ENCODE peak calls at places on chromosomes 6 and 20, in ten cellular contexts. S is GM13977, R is choroid plexus epithelial cell, K is WTC11, G is cardiac fibroblast, V is HCT116, F is fibroblast of mammary gland, D is nephron progenitor cell, Q is AG09319, O is right lobe of liver. A is an unnamed sample.

GRCh38 chr6:149484733-149485700 is at the start of gene ZC3H12D:
- DNase-seq in K (no peak), F (peak; percentile 37), S (peak; percentile 61), R (peak; percentile 86), V (peak; percentile 38), Q (no peak), G (peak; percentile 15), O (peak; percentile 40), D (no peak), A (peak; percentile 92)

GRCh38 chr6:1190361-1190760 is 121.5 kb upstream of the FOXQ1 start:
- DNase-seq in O (peak; percentile 34), F (peak; percentile 89), V (no peak), Q (peak; percentile 73), D (peak; percentile 33), S (no peak), G (peak; percentile 36), R (peak; percentile 94), K (no peak), A (no peak)

GRCh38 chr6:159691133-159691962 is 1.7 kb downstream of the SOD2 start:
- DNase-seq in D (no peak), S (peak; percentile 65), O (no peak), V (peak; percentile 55), R (peak; percentile 96), G (peak; percentile 97), Q (peak; percentile 82), F (peak; percentile 92), K (no peak), A (peak; percentile 20)

GRCh38 chr6:49151957-49152356 is 311.1 kb downstream of the MMUT start:
- DNase-seq in F (no peak), D (no peak), V (no peak), O (no peak), Q (no peak), R (peak; percentile 17), S (no peak), K (no peak), G (no peak), A (no peak)

GRCh38 chr6:73694711-73695411 is 1.1 kb upstream of the CD109 start:
- DNase-seq in O (no peak), S (no peak), D (no peak), V (no peak), F (peak; percentile 83), Q (no peak), K (no peak), G (peak; percentile 54), R (peak; percentile 57), A (no peak)

GRCh38 chr6:13788820-13789219 is 25.5 kb downstream of the MCUR1 start:
- DNase-seq in S (no peak), Q (no peak), K (no peak), V (no peak), D (no peak), G (no peak), O (no peak), F (no peak), R (no peak), A (peak; percentile 11)

GRCh38 chr6:137892271-137892708 is 25.2 kb downstream of the TNFAIP3 start:
- DNase-seq in Q (peak; percentile 84), G (peak; percentile 51), D (no peak), O (no peak), V (no peak), F (peak; percentile 93), K (no peak), R (peak; percentile 77), S (no peak), A (no peak)

GRCh38 chr6:76703786-76704185 is 631.3 kb upstream of the IMPG1 start:
- DNase-seq in D (no peak), R (no peak), K (no peak), S (no peak), F (no peak), G (no peak), V (no peak), O (no peak), Q (no peak), A (no peak)

GRCh38 chr20:57403216-57403615 is 12.0 kb downstream of the RBM38 start:
- DNase-seq in G (no peak), R (no peak), Q (no peak), V (no peak), K (no peak), S (no peak), O (no peak), F (no peak), D (no peak), A (no peak)

GRCh38 chr20:33005132-33005566 is 916 bp upstream of the SUN5 start:
- DNase-seq in O (no peak), G (no peak), R (peak; percentile 18), K (no peak), F (peak; percentile 25), D (no peak), Q (no peak), V (peak; percentile 6), S (peak; percentile 66), A (peak; percentile 44)

GRCh38 chr6:56732517-56732916 is 89.8 kb upstream of the DST start:
- DNase-seq in V (no peak), K (no peak), Q (no peak), F (no peak), O (no peak), D (no peak), G (no peak), R (no peak), S (no peak), A (no peak)

GRCh38 chr6:37038297-37039198 is 33.1 kb downstream of the FGD2 start:
- DNase-seq in K (no peak), V (no peak), G (peak; percentile 93), F (peak; percentile 74), R (peak; percentile 82), D (no peak), O (peak; percentile 83), Q (no peak), S (no peak), A (no peak)

DNA sequence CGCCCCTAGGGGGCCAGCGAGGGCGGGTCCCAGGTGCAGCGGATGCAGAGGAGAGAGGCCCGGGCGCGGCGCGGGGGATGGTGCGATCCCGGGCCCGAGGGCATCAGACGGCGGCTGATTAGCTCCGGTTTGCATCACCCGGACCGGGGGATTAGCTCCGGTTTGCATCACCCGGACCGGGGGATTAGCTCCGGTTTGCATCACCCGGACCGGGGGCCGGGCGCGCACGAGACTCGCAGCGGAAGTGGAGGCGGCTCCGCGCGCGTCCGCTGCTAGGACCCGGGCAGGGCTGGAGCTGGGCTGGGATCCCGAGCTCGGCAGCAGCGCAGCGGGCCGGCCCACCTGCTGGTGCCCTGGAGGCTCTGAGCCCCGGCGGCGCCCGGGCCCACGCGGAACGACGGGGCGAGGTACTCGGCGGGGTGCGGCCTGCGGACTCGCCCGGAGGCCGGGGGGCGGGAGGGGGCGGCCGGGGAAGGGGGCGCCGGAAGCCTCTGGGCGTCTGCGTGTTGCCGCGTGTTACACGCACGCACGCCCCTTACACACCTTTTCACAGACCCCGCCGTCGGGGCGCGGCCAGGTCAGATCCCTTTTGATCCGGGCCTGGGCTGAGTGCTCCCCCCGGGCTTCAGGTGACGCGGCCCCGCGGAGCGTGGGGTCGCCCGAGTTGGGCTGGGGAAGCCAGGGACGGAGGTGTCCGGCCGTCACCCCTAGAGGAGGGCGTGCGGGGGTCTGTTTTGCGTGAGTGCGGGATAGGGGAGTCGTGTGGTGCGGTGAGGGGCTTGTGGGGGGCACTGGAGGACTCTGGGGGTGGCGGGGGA is 412 bp downstream of the TRIB3 start:
- DNase-seq in D (peak; percentile 72), O (peak; percentile 72), V (peak; percentile 76), K (peak; percentile 84), S (peak; percentile 76), G (peak; percentile 75), Q (peak; percentile 72), R (peak; percentile 70), F (peak; percentile 40), A (peak; percentile 79)
- TF ChIP-seq CTCF in D (no peak), O (no peak), V (no peak), K (no peak), S (no peak), G (no peak), Q (no peak), R (no peak), F (no peak), A (no peak)

GRCh38 chr6:68778356-68779020 is 143.4 kb downstream of the ADGRB3 start:
- DNase-seq in V (no peak), S (no peak), D (peak; percentile 30), G (peak; percentile 82), F (peak; percentile 53), R (peak; percentile 79), O (no peak), K (peak; percentile 43), Q (no peak), A (no peak)
- TF ChIP-seq CTCF in V (no peak), S (peak; percentile 52), D (peak; percentile 60), G (peak; percentile 85), F (peak; percentile 58), R (peak; percentile 83), O (peak; percentile 79), K (peak; percentile 49), Q (peak; percentile 46), A (no peak)

GRCh38 chr6:169521825-169522224 is 180.0 kb downstream of the WDR27 start:
- DNase-seq in G (no peak), D (no peak), S (no peak), R (no peak), K (no peak), Q (no peak), V (no peak), F (no peak), O (no peak), A (no peak)

GRCh38 chr6:169520104-169520503 is 181.7 kb downstream of the WDR27 start:
- DNase-seq in G (peak; percentile 71), D (no peak), O (no peak), V (no peak), R (peak; percentile 77), K (no peak), F (peak; percentile 74), Q (peak; percentile 31), S (no peak), A (no peak)
- TF ChIP-seq CTCF in G (peak; percentile 56), D (no peak), O (peak; percentile 22), V (peak; percentile 19), R (peak; percentile 75), K (no peak), F (peak; percentile 63), Q (peak; percentile 70), S (no peak), A (no peak)

DNA sequence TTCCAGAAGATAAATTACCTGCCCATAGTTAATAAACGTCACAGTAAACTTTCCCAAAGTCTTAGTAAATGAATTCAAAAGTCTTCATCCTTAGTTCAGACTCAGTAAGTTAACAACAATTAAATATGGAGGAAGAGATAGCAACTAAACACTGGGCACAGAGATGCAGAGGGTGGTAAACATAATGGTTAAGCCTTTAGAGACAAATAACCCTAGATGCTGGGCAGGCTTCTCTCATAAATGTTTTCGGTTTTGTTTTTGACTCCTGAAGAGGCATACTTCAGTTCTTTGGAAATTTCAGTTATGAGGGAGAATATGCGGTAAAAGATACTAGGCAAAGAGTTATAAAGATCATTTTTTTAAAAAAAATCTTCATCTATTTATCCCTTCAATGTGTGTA is 369.8 kb downstream of the FRK start:
- DNase-seq in R (no peak), G (no peak), O (no peak), S (no peak), D (no peak), K (no peak), Q (no peak), V (no peak), F (no peak), A (no peak)
- TF ChIP-seq CTCF in R (no peak), G (no peak), O (no peak), S (no peak), D (no peak), K (no peak), Q (no peak), V (no peak), F (no peak), A (no peak)